ENCODE peak calls at places on chromosomes 13 and 19, in four cellular contexts. A is anterior cingulate cortex, F is fibroblast of the conjunctiva, Q is Kasumi-1. J is an unnamed sample.

GRCh38 chr13:48644141-48644540 is 9.6 kb upstream of the CYSLTR2 start:
- DNase-seq in A (no peak), F (no peak), Q (no peak), J (no peak)

GRCh38 chr19:45782820-45783785 is 813 bp upstream of the DMPK start:
- DNase-seq in F (peak; percentile 60), A (no peak), Q (no peak), J (no peak)

GRCh38 chr19:1469936-1470863 is 8.8 kb downstream of the C19orf25 start:
- DNase-seq in A (no peak), F (no peak), Q (no peak), J (no peak)

GRCh38 chr13:36818483-36819063 is 449 bp upstream of the RFXAP start:
- DNase-seq in Q (no peak), A (no peak), F (no peak), J (no peak)

GRCh38 chr13:95261956-95262355 is 39.3 kb downstream of the ABCC4 start:
- DNase-seq in F (no peak), A (no peak), Q (no peak), J (no peak)

GRCh38 chr13:89862691-89863036 is 1484.8 kb upstream of the MIR17HG start:
- DNase-seq in A (no peak), Q (no peak), F (no peak), J (no peak)

GRCh38 chr19:32407004-32407992 is 1.7 kb downstream of the DPY19L3 start:
- DNase-seq in F (peak; percentile 9), A (peak; percentile 55), Q (no peak), J (no peak)

GRCh38 chr13:23384111-23384510 is 49.4 kb downstream of the SACS start:
- DNase-seq in A (no peak), Q (no peak), F (no peak), J (no peak)

GRCh38 chr19:40445945-40446784 is 2.0 kb upstream of the SERTAD3 start:
- DNase-seq in F (no peak), Q (no peak), A (no peak), J (no peak)

GRCh38 chr19:2602391-2603181 is 99.9 kb downstream of the GNG7 start:
- DNase-seq in Q (no peak), F (peak; percentile 99), A (peak; percentile 74), J (no peak)

GRCh38 chr19:18086590-18087138 is at the start of gene IL12RB1:
- DNase-seq in A (no peak), F (no peak), Q (no peak), J (no peak)

GRCh38 chr13:41061914-41062837 is 867 bp downstream of the WBP4 start:
- DNase-seq in A (no peak), Q (no peak), F (peak; percentile 72), J (peak; percentile 72)

GRCh38 chr13:67033170-67033569 is 197.0 kb downstream of the PCDH9 start:
- DNase-seq in Q (no peak), F (no peak), A (no peak), J (no peak)

GRCh38 chr19:33468361-33469170 is 53.0 kb downstream of the PEPD start:
- DNase-seq in Q (no peak), F (no peak), A (no peak), J (no peak)

GRCh38 chr13:37417042-37417441 is 181.5 kb downstream of the POSTN start:
- DNase-seq in A (no peak), F (no peak), Q (no peak), J (no peak)

GRCh38 chr13:88586263-88586662 is 915.1 kb downstream of the SLITRK5 start:
- DNase-seq in F (no peak), A (no peak), Q (no peak), J (no peak)

GRCh38 chr13:48144413-48145035 is 49.6 kb upstream of the MED4 start:
- DNase-seq in A (no peak), F (no peak), Q (peak; percentile 94), J (peak; percentile 95)

GRCh38 chr19:6551607-6552450 is 21.0 kb downstream of the TNFSF9 start:
- DNase-seq in A (no peak), F (no peak), Q (no peak), J (no peak)

GRCh38 chr19:13847033-13847899 is 29.7 kb upstream of the NANOS3 start:
- DNase-seq in A (peak; percentile 87), Q (peak; percentile 83), F (peak; percentile 88), J (peak; percentile 67)

GRCh38 chr13:106981050-106981449 is 413.1 kb upstream of the ARGLU1 start:
- DNase-seq in F (no peak), A (peak; percentile 29), Q (no peak), J (no peak)

GRCh38 chr13:49000247-49000646 is 24.5 kb downstream of the FNDC3A start:
- DNase-seq in Q (no peak), A (no peak), F (no peak), J (no peak)

GRCh38 chr13:114151565-114152284 is 19.3 kb upstream of the RASA3 start:
- DNase-seq in F (no peak), A (no peak), Q (no peak), J (peak; percentile 77)

GRCh38 chr19:7986321-7987083 is 18.9 kb downstream of the ELAVL1 start:
- DNase-seq in Q (no peak), F (no peak), A (no peak), J (no peak)